ENCODE peak calls at places on chromosomes 3 and 15, in seven cellular contexts. B, L, J, Q, I, D and T are unnamed samples. For H3K4me1, the result is how much of the 10 kb centered on the place peaks cover.

GRCh38 chr3:111910806-111911205 is 51.7 kb downstream of the PHLDB2 start:
- DNase-seq in L (no peak), Q (no peak), B (no peak), J (no peak), D (no peak), I (no peak), T (no peak)

GRCh38 chr3:117853923-117854322 is 1144.3 kb downstream of the TUSC7 start:
- DNase-seq in I (no peak), B (no peak), L (no peak), D (peak), Q (no peak), J (no peak), T (no peak)

GRCh38 chr3:182108351-182108750 is 396.6 kb downstream of the SOX2 start:
- DNase-seq in L (no peak), B (no peak), D (no peak), J (no peak), Q (no peak), I (no peak), T (no peak)

GRCh38 chr3:66477846-66478245 is 23.0 kb downstream of the LRIG1 start:
- DNase-seq in J (no peak), I (no peak), D (no peak), Q (no peak), B (no peak), L (no peak), T (no peak)

GRCh38 chr3:184018424-184018973 is 815 bp upstream of the ABCC5 start:
- DNase-seq in B (no peak), I (no peak), D (no peak), Q (no peak), J (no peak), L (no peak), T (no peak)

GRCh38 chr3:41029356-41029755 is 169.9 kb upstream of the CTNNB1 start:
- DNase-seq in D (no peak), Q (no peak), I (no peak), B (no peak), L (no peak), J (no peak), T (no peak)

GRCh38 chr3:57126244-57126643 is 38.9 kb downstream of the IL17RD start:
- DNase-seq in J (no peak), B (no peak), I (no peak), Q (no peak), L (no peak), D (no peak), T (no peak)

GRCh38 chr3:124812291-124813265 is 74.6 kb downstream of the ITGB5 start:
- DNase-seq in J (no peak), I (peak), B (peak), D (peak), Q (peak), L (peak), T (no peak)

DNA sequence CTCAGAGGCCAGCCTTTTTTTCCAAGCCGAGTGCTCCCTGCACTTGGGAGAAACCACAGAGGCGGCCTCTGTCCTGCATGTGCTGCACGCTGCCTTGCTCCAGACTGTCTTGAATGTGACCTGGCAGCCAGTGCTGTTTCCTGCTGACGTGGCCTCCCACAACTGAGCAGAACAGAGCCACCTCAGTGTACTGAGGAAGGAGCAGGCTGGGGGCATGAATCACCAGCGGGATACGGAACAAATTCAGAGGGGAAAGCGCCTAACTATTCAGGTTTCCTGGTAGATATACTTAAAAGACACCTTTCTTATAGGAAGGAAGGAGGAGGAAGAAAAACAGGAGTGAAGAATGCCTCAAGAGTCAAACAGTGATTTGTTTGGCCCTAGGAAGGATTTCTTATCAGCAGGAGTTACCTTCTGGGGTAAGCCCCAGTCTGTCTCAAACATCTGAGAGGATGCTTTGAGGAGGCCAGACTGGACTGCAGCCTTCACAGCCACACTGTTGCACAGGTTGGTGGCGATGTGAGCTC is 114.0 kb downstream of the FNDC3B start:
- DNase-seq in B (peak), L (peak), I (peak), D (peak), J (peak), Q (peak), T (no peak)
- H3K4me1 ChIP-seq in B (half or more), L (under half), I (under half), D (half or more), J (under half), Q (under half), T (under half)

DNA sequence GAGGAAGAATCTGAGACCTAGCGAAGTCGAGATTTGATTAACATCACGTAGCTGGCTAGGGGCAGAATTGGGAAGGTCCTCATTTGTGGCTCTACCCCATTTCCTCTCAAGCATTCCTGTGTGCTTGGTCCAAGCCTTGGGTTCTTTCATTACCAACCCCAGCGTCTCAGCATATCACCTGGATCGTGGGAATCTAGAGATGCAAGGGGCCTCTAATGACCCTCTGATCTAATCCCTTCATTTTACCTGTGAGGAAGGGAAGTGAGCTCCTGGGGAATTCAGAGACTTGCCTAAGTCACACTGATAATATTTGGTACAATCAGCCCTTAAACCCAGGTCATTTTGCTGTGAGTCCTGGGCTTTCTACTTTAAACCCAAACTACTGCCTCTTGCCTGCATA is 2.0 kb downstream of the GPR87 start:
- DNase-seq in B (no peak), Q (no peak), J (no peak), I (no peak), L (no peak), D (no peak), T (no peak)
- H3K27ac ChIP-seq in B (no peak), Q (no peak), J (no peak), I (no peak), L (no peak), D (peak), T (no peak)

DNA sequence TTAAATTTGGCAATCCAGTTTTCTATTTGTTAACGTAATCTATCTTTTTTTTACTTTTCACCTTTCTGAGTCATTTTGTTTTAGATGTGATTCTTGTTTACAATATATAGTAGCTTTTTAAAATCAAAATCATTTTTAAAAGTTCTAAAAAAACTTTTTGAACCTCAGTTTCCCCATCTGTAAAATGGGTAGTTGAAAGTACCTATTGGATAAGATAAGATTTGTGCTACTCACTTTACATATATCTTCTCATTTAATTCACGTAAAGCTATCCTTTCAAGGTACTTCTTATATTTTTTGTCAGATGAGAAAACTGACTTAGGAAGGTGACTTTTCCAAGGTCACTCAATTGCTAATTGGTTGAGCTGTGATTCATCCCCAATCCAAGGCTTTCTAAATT is 153.2 kb downstream of the EEFSEC start:
- DNase-seq in D (no peak), I (no peak), L (no peak), B (no peak), Q (no peak), J (no peak), T (no peak)
- H3K4me3 ChIP-seq in D (no peak), I (no peak), L (no peak), B (no peak), Q (no peak), J (no peak), T (no peak)

GRCh38 chr15:66409565-66410108 is 22.9 kb downstream of the MAP2K1 start:
- DNase-seq in Q (no peak), D (no peak), I (no peak), B (no peak), J (no peak), L (no peak), T (no peak)

GRCh38 chr15:66415321-66415720 is 28.6 kb downstream of the MAP2K1 start:
- DNase-seq in D (no peak), L (no peak), B (no peak), Q (no peak), J (no peak), I (no peak), T (no peak)

GRCh38 chr15:66413555-66413954 is 26.8 kb downstream of the MAP2K1 start:
- DNase-seq in I (no peak), J (no peak), B (no peak), D (no peak), L (no peak), Q (no peak), T (no peak)

GRCh38 chr15:66411190-66411589 is 24.5 kb downstream of the MAP2K1 start:
- DNase-seq in D (no peak), J (no peak), B (no peak), I (no peak), L (no peak), Q (no peak), T (no peak)

DNA sequence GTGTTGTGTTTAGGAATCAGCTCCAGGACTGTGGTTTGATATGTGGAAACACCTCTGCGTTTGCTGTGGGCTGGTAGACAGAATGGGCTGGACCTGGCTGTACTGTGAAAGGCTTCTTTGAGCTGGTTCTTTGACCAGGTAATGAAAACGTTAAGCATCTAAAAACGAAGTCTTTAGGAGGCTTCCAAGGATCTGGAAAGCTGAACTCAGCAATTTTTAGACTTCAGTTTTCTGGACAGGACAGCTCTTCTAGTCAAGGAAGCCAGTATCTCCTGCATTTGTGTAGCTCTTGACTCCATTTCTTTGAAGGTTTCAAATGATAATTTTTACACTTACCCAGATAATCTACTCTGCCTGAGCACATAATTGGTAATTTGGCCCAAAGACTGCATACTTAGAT is 25.5 kb downstream of the MAP2K1 start:
- DNase-seq in Q (no peak), D (no peak), L (no peak), B (no peak), J (no peak), I (no peak), T (no peak)
- H3K4me1 ChIP-seq in Q (under half), D (under half), L (under half), B (under half), J (half or more), I (under half), T (half or more)